ENCODE peak calls at places on chromosome 21, in nine cellular contexts. E, D, C, V, I, Y, O, W and G are unnamed samples.

GRCh38 chr21:37157938-37158337 is 84.9 kb downstream of the TTC3 start:
- DNase-seq in E (no peak), D (no peak), C (no peak), V (no peak), I (no peak), Y (no peak), O (no peak), W (no peak), G (no peak)

GRCh38 chr21:33760641-33761103 is 118.4 kb downstream of the ITSN1 start:
- DNase-seq in E (no peak), D (no peak), C (no peak), V (no peak), I (no peak), Y (no peak), O (peak), W (no peak), G (no peak)

GRCh38 chr21:27219068-27219467 is 252.2 kb upstream of the ADAMTS5 start:
- DNase-seq in E (no peak), D (no peak), C (peak), V (no peak), I (no peak), Y (no peak), O (peak), W (no peak), G (no peak)

GRCh38 chr21:34345091-34345871 is 18.5 kb upstream of the KCNE2 start:
- DNase-seq in E (no peak), D (no peak), C (no peak), V (no peak), I (no peak), Y (no peak), O (peak), W (no peak), G (no peak)

GRCh38 chr21:45640001-45640887 is 3.3 kb upstream of the PCBP3 start:
- DNase-seq in E (no peak), D (no peak), C (no peak), V (no peak), I (no peak), Y (no peak), O (no peak), W (no peak), G (no peak)

GRCh38 chr21:33964706-33965325 is 49.2 kb upstream of the ATP5PO start:
- DNase-seq in E (no peak), D (no peak), C (no peak), V (no peak), I (no peak), Y (no peak), O (no peak), W (no peak), G (no peak)

GRCh38 chr21:45001134-45002095 is 61.6 kb downstream of the SLX9 start:
- DNase-seq in E (no peak), D (no peak), C (peak), V (no peak), I (no peak), Y (peak), O (peak), W (no peak), G (no peak)

GRCh38 chr21:20276954-20277353 is 721.3 kb upstream of the NCAM2 start:
- DNase-seq in E (no peak), D (no peak), C (no peak), V (no peak), I (peak), Y (no peak), O (no peak), W (no peak), G (no peak)

GRCh38 chr21:46455575-46456385 is 2.9 kb upstream of the DIP2A start:
- DNase-seq in E (no peak), D (no peak), C (peak), V (no peak), I (no peak), Y (no peak), O (peak), W (no peak), G (no peak)

GRCh38 chr21:42744520-42745445 is 91.4 kb downstream of the PDE9A start:
- DNase-seq in E (no peak), D (no peak), C (no peak), V (no peak), I (no peak), Y (no peak), O (no peak), W (no peak), G (no peak)

GRCh38 chr21:45590246-45590725 is 48.0 kb upstream of the SLC19A1 start:
- DNase-seq in E (no peak), D (peak), C (peak), V (no peak), I (peak), Y (no peak), O (peak), W (peak), G (peak)

GRCh38 chr21:42671778-42672593 is 18.6 kb downstream of the PDE9A start:
- DNase-seq in E (no peak), D (no peak), C (peak), V (no peak), I (no peak), Y (no peak), O (peak), W (no peak), G (no peak)

GRCh38 chr21:37562920-37563640 is 196.5 kb downstream of the DYRK1A start:
- DNase-seq in E (no peak), D (no peak), C (no peak), V (no peak), I (no peak), Y (peak), O (no peak), W (no peak), G (peak)

GRCh38 chr21:44813727-44814126 is 4.1 kb downstream of the SUMO3 start:
- DNase-seq in E (no peak), D (no peak), C (no peak), V (no peak), I (no peak), Y (no peak), O (no peak), W (no peak), G (no peak)

GRCh38 chr21:43608664-43609063 is 50.6 kb downstream of the HSF2BP start:
- DNase-seq in E (no peak), D (no peak), C (no peak), V (no peak), I (no peak), Y (no peak), O (no peak), W (no peak), G (no peak)

GRCh38 chr21:34983680-34984086 is 65.4 kb downstream of the RUNX1 start:
- DNase-seq in E (no peak), D (no peak), C (peak), V (peak), I (no peak), Y (no peak), O (peak), W (no peak), G (no peak)

GRCh38 chr21:25700741-25701140 is 34.0 kb downstream of the ATP5PF start:
- DNase-seq in E (no peak), D (no peak), C (peak), V (no peak), I (no peak), Y (no peak), O (no peak), W (no peak), G (no peak)

GRCh38 chr21:26842300-26842699 is 2.9 kb downstream of the ADAMTS1 start:
- DNase-seq in E (no peak), D (no peak), C (peak), V (no peak), I (no peak), Y (no peak), O (no peak), W (no peak), G (no peak)

GRCh38 chr21:26057488-26058170 is 112.9 kb downstream of the APP start:
- DNase-seq in E (no peak), D (no peak), C (no peak), V (no peak), I (no peak), Y (no peak), O (no peak), W (no peak), G (no peak)

GRCh38 chr21:35743571-35743970 is 316.8 kb downstream of the SETD4 start:
- DNase-seq in E (no peak), D (no peak), C (peak), V (no peak), I (no peak), Y (no peak), O (peak), W (no peak), G (no peak)

GRCh38 chr21:42257091-42257760 is 38.3 kb downstream of the ABCG1 start:
- DNase-seq in E (no peak), D (no peak), C (no peak), V (no peak), I (no peak), Y (no peak), O (no peak), W (no peak), G (no peak)

GRCh38 chr21:34615487-34615814 is 538 bp upstream of the RCAN1 start:
- DNase-seq in E (no peak), D (no peak), C (no peak), V (no peak), I (no peak), Y (no peak), O (no peak), W (no peak), G (no peak)

GRCh38 chr21:35925497-35925896 is 134.8 kb downstream of the SETD4 start:
- DNase-seq in E (no peak), D (no peak), C (peak), V (peak), I (no peak), Y (peak), O (peak), W (no peak), G (no peak)

GRCh38 chr21:45082715-45083114 is 8.3 kb downstream of the ADARB1 start:
- DNase-seq in E (no peak), D (no peak), C (no peak), V (no peak), I (no peak), Y (no peak), O (no peak), W (no peak), G (no peak)

GRCh38 chr21:22020221-22020620 is 1022.0 kb downstream of the NCAM2 start:
- DNase-seq in E (no peak), D (no peak), C (no peak), V (no peak), I (peak), Y (no peak), O (peak), W (no peak), G (no peak)

GRCh38 chr21:45806042-45806441 is 162.5 kb downstream of the PCBP3 start:
- DNase-seq in E (peak), D (no peak), C (no peak), V (no peak), I (no peak), Y (no peak), O (no peak), W (no peak), G (no peak)

GRCh38 chr21:26165331-26165730 is 5.2 kb downstream of the APP start:
- DNase-seq in E (no peak), D (no peak), C (peak), V (no peak), I (no peak), Y (no peak), O (no peak), W (no peak), G (no peak)

GRCh38 chr21:35208810-35209517 is 159.9 kb upstream of the RUNX1 start:
- DNase-seq in E (no peak), D (no peak), C (no peak), V (no peak), I (no peak), Y (no peak), O (peak), W (no peak), G (no peak)

GRCh38 chr21:24514081-24514733 is 1093.1 kb downstream of the MRPL39 start:
- DNase-seq in E (no peak), D (peak), C (peak), V (no peak), I (no peak), Y (no peak), O (peak), W (no peak), G (no peak)

GRCh38 chr21:46219591-46220239 is 8.9 kb downstream of the LSS start:
- DNase-seq in E (no peak), D (no peak), C (no peak), V (no peak), I (no peak), Y (no peak), O (no peak), W (no peak), G (no peak)

GRCh38 chr21:36184561-36184960 is 27.9 kb downstream of the DOP1B start:
- DNase-seq in E (no peak), D (no peak), C (no peak), V (no peak), I (no peak), Y (no peak), O (no peak), W (no peak), G (no peak)

GRCh38 chr21:38668501-38668900 is 137.2 kb upstream of the ETS2 start:
- DNase-seq in E (no peak), D (no peak), C (no peak), V (no peak), I (no peak), Y (no peak), O (no peak), W (no peak), G (no peak)

GRCh38 chr21:38671716-38672115 is 134.0 kb upstream of the ETS2 start:
- DNase-seq in E (no peak), D (no peak), C (no peak), V (no peak), I (no peak), Y (no peak), O (peak), W (no peak), G (no peak)

GRCh38 chr21:38667466-38667865 is 138.3 kb upstream of the ETS2 start:
- DNase-seq in E (no peak), D (no peak), C (no peak), V (no peak), I (no peak), Y (no peak), O (no peak), W (no peak), G (no peak)

GRCh38 chr21:38668067-38668466 is 137.7 kb upstream of the ETS2 start:
- DNase-seq in E (no peak), D (no peak), C (no peak), V (no peak), I (no peak), Y (no peak), O (no peak), W (no peak), G (no peak)

DNA sequence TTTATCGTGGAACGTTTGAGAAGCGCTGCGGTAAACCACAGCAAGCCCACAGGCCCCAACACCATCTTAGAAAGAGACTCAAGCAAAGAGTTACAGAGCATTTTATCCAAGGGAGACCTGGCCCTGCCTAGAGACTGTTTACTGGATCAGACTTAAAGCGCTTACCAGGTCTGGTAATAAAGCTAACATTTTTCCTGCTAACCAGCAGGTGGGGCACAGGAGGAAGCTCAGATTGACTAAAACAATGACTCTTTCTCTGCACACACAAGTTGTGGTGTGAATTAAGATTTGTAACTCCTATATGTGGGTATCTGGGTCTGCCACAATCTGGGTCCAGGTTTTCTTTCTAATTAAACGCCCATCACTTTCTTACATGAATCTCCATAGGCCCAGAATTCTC is 136.5 kb upstream of the ETS2 start:
- DNase-seq in E (no peak), D (no peak), C (peak), V (peak), I (peak), Y (peak), O (peak), W (no peak), G (peak)
- TF ChIP-seq CTCF in E (peak), D (no peak), C (peak), V (peak), I (peak), Y (no peak), O (peak), W (peak), G (no peak)

GRCh38 chr21:29825936-29826335 is 113.9 kb downstream of the GRIK1 start:
- DNase-seq in E (no peak), D (no peak), C (no peak), V (no peak), I (no peak), Y (no peak), O (no peak), W (no peak), G (no peak)

GRCh38 chr21:29832217-29832616 is 107.6 kb downstream of the GRIK1 start:
- DNase-seq in E (no peak), D (no peak), C (no peak), V (no peak), I (no peak), Y (no peak), O (no peak), W (no peak), G (no peak)

GRCh38 chr21:29827236-29827635 is 112.6 kb downstream of the GRIK1 start:
- DNase-seq in E (no peak), D (no peak), C (peak), V (no peak), I (no peak), Y (no peak), O (no peak), W (no peak), G (no peak)

GRCh38 chr21:29829514-29830255 is 110.1 kb downstream of the GRIK1 start:
- DNase-seq in E (no peak), D (no peak), C (no peak), V (no peak), I (no peak), Y (no peak), O (peak), W (no peak), G (no peak)

DNA sequence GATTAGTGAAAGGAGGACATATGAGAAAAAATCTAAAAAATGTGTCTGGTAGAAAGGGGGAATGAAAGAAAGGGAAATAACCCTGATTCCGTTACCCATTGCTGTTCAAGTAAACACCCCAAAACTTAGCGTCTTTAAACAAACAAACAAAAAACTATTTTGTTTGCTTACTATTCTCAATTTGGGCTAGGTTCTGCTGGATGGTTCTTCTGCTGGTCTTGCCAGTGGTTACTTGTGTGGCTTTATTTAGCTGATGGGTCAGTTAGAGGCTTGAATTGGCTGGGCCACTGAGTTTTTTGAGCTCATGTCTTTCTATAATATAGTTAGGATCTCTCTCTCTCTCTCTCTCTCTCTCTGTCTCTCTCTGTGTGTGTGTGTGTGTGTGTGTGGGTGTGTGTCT is 112.1 kb downstream of the GRIK1 start:
- DNase-seq in E (no peak), D (no peak), C (no peak), V (no peak), I (no peak), Y (no peak), O (no peak), W (no peak), G (no peak)
- TF ChIP-seq CTCF in E (no peak), D (no peak), C (no peak), V (no peak), I (no peak), Y (no peak), O (no peak), W (no peak), G (no peak)

DNA sequence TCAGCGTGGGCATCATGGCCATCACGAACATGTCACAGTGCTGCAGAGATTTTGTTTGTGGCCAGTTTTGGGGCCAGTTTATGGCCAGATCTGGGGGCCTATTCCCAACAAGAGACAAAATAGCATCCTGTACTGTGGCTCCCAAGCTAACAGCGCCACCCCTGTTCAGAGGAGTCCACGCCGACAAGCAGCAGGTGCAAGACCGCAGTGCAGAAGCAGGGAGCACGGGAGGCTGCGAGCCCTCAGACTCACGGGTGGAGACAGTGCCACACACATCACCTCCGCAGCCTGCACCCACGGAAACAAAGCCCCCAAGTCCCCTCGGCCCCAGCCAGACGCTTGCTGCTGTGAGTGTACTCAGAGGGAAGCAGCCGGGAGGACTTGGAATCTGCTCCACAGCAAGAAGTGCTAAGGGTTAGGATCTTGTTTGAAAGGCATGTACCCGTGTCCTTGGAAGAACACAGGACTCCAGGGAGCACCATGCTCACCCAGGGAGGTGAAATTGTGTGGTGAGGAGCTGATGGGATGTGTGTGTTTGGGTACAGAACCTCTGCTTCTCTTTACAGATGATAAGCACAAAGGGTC is 7.1 kb downstream of the TCP10L start:
- DNase-seq in E (peak), D (no peak), C (peak), V (peak), I (peak), Y (peak), O (no peak), W (no peak), G (peak)
- TF ChIP-seq CTCF in E (peak), D (no peak), C (peak), V (peak), I (peak), Y (no peak), O (peak), W (peak), G (no peak)

GRCh38 chr21:29154270-29154669 is 23.8 kb downstream of the MAP3K7CL start:
- DNase-seq in E (no peak), D (no peak), C (no peak), V (no peak), I (no peak), Y (no peak), O (no peak), W (no peak), G (no peak)

GRCh38 chr21:29155933-29156260 is 25.5 kb downstream of the MAP3K7CL start:
- DNase-seq in E (no peak), D (no peak), C (no peak), V (no peak), I (no peak), Y (no peak), O (no peak), W (no peak), G (no peak)

GRCh38 chr21:29157084-29157483 is 26.6 kb downstream of the MAP3K7CL start:
- DNase-seq in E (no peak), D (no peak), C (no peak), V (no peak), I (no peak), Y (no peak), O (no peak), W (no peak), G (no peak)

GRCh38 chr21:29152936-29153335 is 22.5 kb downstream of the MAP3K7CL start:
- DNase-seq in E (no peak), D (no peak), C (no peak), V (no peak), I (no peak), Y (no peak), O (no peak), W (no peak), G (no peak)

DNA sequence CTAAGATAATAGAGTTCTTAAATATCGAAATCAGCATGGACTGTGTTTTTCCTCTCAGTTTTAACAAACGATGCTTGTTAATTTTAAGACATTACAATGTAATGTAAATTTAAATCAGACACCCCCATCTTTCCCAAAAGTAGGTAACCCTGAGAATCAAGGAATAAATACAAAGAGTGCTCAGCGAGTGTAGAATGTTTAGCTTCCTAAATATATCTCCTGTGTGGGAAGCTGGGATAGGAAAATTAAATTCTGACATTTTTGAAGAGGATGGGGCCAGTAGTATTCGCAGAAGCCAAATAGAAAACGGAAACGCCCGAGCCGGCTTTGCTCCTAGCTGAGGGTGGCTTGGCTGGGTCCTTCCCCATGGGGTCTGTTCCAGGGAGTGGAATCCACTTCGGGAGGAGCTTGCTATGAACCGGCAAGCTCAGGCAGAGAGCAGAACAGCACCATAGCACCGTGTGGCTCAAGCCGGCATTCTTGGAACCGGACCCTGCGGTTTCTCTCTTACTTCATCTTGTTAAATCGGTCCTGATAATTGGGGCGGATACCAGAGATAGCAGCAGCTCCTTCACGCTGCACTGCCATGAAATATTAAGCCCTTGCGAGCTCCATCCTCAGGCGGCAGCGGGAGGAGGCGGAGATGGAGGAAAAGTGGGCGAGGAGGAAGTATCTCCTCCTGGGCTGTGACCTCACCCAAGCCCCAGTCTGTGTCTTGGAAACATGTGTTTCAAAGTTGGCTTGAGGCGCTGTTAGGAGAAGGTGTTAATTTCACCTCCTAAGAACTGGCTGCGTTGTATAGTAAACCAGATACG is 24.9 kb downstream of the MAP3K7CL start:
- DNase-seq in E (no peak), D (no peak), C (peak), V (no peak), I (peak), Y (peak), O (peak), W (peak), G (no peak)
- TF ChIP-seq CTCF in E (no peak), D (no peak), C (no peak), V (no peak), I (no peak), Y (no peak), O (no peak), W (no peak), G (no peak)